ENCODE peak calls at places on chromosomes 7 and 10, in four cellular contexts. A is esophagus muscularis mucosa, T is mammary epithelial cell, P is PC-9. D is an unnamed sample. For H3K27me3, the result is how much of the 10 kb centered on the place peaks cover.

GRCh38 chr7:108012499-108013430 is 9.8 kb upstream of the LAMB1 start:
- DNase-seq in P (no peak), T (peak), A (peak), D (no peak)

GRCh38 chr10:30816144-30816811 is 186.7 kb upstream of the LYZL2 start:
- DNase-seq in A (no peak), P (no peak), T (no peak), D (no peak)

GRCh38 chr10:122861724-122862161 is 16.1 kb upstream of the CUZD1 start:
- DNase-seq in T (peak), A (no peak), P (no peak), D (no peak)

GRCh38 chr10:59524373-59524772 is 162.0 kb upstream of the FAM13C start:
- DNase-seq in A (no peak), P (no peak), T (no peak), D (no peak)

GRCh38 chr10:50152792-50153272 is 85.1 kb downstream of the WASHC2A start:
- DNase-seq in A (no peak), P (peak), T (no peak), D (no peak)

GRCh38 chr10:1208376-1209311 is 152.5 kb downstream of the WDR37 start:
- DNase-seq in T (no peak), A (no peak), P (no peak), D (no peak)

GRCh38 chr7:155426543-155427410 is 31.2 kb upstream of the EN2 start:
- DNase-seq in T (no peak), P (no peak), A (no peak), D (no peak)

GRCh38 chr7:139588632-139589031 is 65.1 kb downstream of the CLEC2L start:
- DNase-seq in T (peak), A (peak), P (no peak), D (peak)

GRCh38 chr10:118874171-118874570 is 119.4 kb upstream of the CACUL1 start:
- DNase-seq in A (no peak), T (no peak), P (no peak), D (no peak)

GRCh38 chr10:17453377-17454091 is 861 bp downstream of the ST8SIA6 start:
- DNase-seq in P (peak), A (no peak), T (peak), D (no peak)

GRCh38 chr10:29377333-29377961 is 88.6 kb downstream of the LYZL1 start:
- DNase-seq in T (peak), A (no peak), P (no peak), D (no peak)

GRCh38 chr7:26562841-26563240 is 271.2 kb downstream of the SNX10 start:
- DNase-seq in A (no peak), P (no peak), T (no peak), D (no peak)

GRCh38 chr7:124284937-124285336 is 252.1 kb upstream of the TMEM229A start:
- DNase-seq in P (no peak), A (no peak), T (no peak), D (no peak)

GRCh38 chr10:85003083-85003482 is 674.7 kb downstream of the CCSER2 start:
- DNase-seq in T (no peak), A (no peak), P (no peak), D (no peak)

GRCh38 chr7:95047291-95047690 is 139.9 kb downstream of the PPP1R9A start:
- DNase-seq in P (no peak), A (no peak), T (no peak), D (no peak)

GRCh38 chr7:46414946-46415345 is 493.9 kb upstream of the IGFBP3 start:
- DNase-seq in P (no peak), T (no peak), A (no peak), D (no peak)

GRCh38 chr10:129865960-129866359 is 98.1 kb downstream of the EBF3 start:
- DNase-seq in A (no peak), T (no peak), P (no peak), D (no peak)

GRCh38 chr7:77216233-77216632 is 16.6 kb upstream of the FGL2 start:
- DNase-seq in A (no peak), T (no peak), P (no peak), D (no peak)

GRCh38 chr10:58384536-58384998 is 643 bp upstream of the TFAM start:
- DNase-seq in A (no peak), P (no peak), T (no peak), D (no peak)

GRCh38 chr7:36987363-36987724 is 263.1 kb upstream of the AOAH start:
- DNase-seq in A (no peak), T (no peak), P (no peak), D (no peak)

GRCh38 chr7:1436608-1437007 is 22.7 kb downstream of the MICALL2 start:
- DNase-seq in T (no peak), P (no peak), A (no peak), D (no peak)

GRCh38 chr7:115101199-115101598 is 179.3 kb downstream of the MDFIC start:
- DNase-seq in P (no peak), T (no peak), A (no peak), D (no peak)

GRCh38 chr10:110679633-110680472 is 35.7 kb downstream of the RBM20 start:
- DNase-seq in A (no peak), P (no peak), T (no peak), D (no peak)

GRCh38 chr7:129401968-129402860 is 32.0 kb upstream of the STRIP2 start:
- DNase-seq in A (no peak), T (no peak), P (no peak), D (no peak)
- TF ChIP-seq CTCF in A (peak), T (peak), P (peak), D (no peak)

GRCh38 chr10:83760142-83760541 is 379.2 kb upstream of the GHITM start:
- DNase-seq in P (no peak), A (no peak), T (no peak), D (no peak)

GRCh38 chr10:83769421-83769820 is 369.9 kb upstream of the GHITM start:
- DNase-seq in A (no peak), P (no peak), T (no peak), D (no peak)

GRCh38 chr10:83765711-83766110 is 373.6 kb upstream of the GHITM start:
- DNase-seq in P (no peak), A (no peak), T (no peak), D (no peak)

GRCh38 chr10:83764681-83765080 is 374.6 kb upstream of the GHITM start:
- DNase-seq in P (peak), T (peak), A (no peak), D (no peak)
- H3K27me3 ChIP-seq in P (under half), T (under half), A (under half), D (under half)

GRCh38 chr10:132574288-132574687 is 36.7 kb downstream of the INPP5A start:
- DNase-seq in P (no peak), T (no peak), A (no peak), D (no peak)

GRCh38 chr10:132576671-132577349 is 39.2 kb downstream of the INPP5A start:
- DNase-seq in A (no peak), P (no peak), T (no peak), D (no peak)

GRCh38 chr10:132575320-132576201 is 38.0 kb downstream of the INPP5A start:
- DNase-seq in T (no peak), P (peak), A (no peak), D (peak)

GRCh38 chr10:132572545-132572937 is 35.0 kb downstream of the INPP5A start:
- DNase-seq in A (no peak), T (no peak), P (no peak), D (no peak)

DNA sequence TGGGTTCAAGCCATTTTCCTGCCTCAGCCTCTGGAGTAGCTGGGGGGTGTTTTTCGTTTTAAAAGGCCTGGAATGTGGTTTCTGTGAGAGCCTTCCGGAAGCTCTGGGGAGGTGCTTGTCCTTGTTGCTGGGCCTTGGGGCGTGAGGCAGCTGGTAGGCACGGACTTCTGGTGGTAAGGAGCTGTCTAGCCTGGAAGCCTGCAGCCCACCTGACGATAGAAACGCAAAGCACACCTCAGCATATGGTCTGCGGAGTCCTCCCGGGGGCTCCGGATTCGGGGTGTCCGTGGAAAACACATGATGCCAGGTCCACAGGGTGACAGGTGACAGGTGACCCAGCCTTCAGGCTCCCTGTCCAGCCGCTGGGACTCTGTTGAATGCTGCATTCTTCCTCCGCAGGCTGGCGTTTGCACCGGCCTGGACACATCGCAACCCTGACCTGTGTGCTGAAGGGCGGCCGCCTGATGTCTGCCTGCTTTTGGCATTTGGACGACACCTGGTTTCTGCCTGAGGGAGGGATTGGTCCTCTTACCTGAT is 37.3 kb downstream of the INPP5A start:
- DNase-seq in T (no peak), A (no peak), P (peak), D (peak)
- H3K4me3 ChIP-seq in T (no peak), A (peak), P (peak), D (no peak)

GRCh38 chr10:98436704-98437103 is 10.0 kb downstream of the HPS1 start:
- DNase-seq in T (no peak), P (no peak), A (peak), D (no peak)

GRCh38 chr10:98432330-98432729 is 14.4 kb downstream of the HPS1 start:
- DNase-seq in A (no peak), P (no peak), T (no peak), D (no peak)

GRCh38 chr10:98433371-98433770 is 13.4 kb downstream of the HPS1 start:
- DNase-seq in A (no peak), P (no peak), T (no peak), D (no peak)

GRCh38 chr10:98435178-98435577 is 11.6 kb downstream of the HPS1 start:
- DNase-seq in T (no peak), A (no peak), P (no peak), D (no peak)

GRCh38 chr10:98433881-98434732 is 12.6 kb downstream of the HPS1 start:
- DNase-seq in P (peak), A (no peak), T (peak), D (peak)
- TF ChIP-seq CTCF in P (no peak), A (no peak), T (no peak), D (no peak)

GRCh38 chr7:106339513-106340246 is 54.9 kb upstream of the NAMPT start:
- DNase-seq in A (no peak), P (no peak), T (no peak), D (no peak)

GRCh38 chr7:106332186-106332585 is 47.4 kb upstream of the NAMPT start:
- DNase-seq in T (no peak), A (no peak), P (no peak), D (no peak)

DNA sequence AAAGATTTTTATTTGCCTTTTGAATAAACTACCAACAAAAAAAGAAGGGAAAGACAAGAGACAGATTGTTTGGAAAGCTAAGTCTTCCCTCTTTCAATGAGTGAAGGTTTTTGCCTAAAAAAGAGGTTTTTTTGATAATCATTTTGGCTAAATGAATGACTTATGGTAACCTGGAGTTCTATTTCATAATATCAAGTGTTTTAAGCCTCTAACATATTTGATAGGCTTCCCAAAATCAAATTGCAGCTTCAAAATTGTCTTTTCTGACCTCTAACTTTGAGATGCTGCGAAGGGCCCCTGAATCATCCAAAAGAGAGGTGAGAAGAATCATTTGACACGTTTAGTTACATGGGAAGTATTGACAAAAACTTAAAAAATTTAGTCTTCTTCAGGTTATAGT is 53.0 kb upstream of the NAMPT start:
- DNase-seq in T (no peak), P (no peak), A (no peak), D (no peak)
- H3K27me3 ChIP-seq in T (under half), P (under half), A (under half), D (under half)

DNA sequence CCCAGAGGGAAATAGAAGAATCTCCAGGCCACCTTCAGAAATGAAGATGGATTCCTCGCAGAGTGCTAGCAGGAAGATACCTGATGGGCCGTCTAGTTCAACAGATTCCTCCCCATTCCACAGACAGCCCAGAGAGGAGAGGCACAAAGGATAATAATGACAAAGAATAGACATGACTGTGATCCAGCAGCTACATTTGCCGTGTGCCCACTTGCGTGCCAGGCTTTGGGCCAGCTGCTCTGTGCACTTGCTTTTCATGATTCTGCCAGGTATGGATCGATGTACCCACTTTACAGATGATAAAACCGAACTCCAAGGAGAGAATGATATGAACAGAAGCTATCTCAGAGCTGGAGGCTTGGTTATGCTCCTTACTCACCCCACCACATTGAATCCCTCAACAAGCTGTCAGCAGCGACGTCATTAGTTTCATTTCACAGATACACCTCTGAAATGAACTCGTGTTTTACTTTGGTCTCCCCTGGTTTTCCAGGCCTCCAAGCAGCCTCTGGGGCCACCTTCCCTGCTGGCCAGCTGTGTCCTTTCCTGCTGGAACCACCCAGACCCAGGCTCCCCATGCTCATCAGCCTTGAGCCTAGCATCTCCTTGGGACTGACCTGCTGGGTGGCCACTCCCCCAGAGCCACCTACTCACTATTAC is 11.9 kb upstream of the WDFY4 start:
- DNase-seq in A (peak), P (no peak), T (no peak), D (no peak)
- H3K4me3 ChIP-seq in A (no peak), P (no peak), T (no peak), D (no peak)

D was measured in kidney epithelial cell.